ENCODE peak calls at places on chromosomes 1 and 21, in eight cellular contexts. I is stomach, Q is fibroblast of lung, E is pancreas, L is neuronal stem cell, A is heart right ventricle, B is neural progenitor cell, N is ascending aorta. H is an unnamed sample. For H3K4me1, the result is how much of the 10 kb centered on the place peaks cover.

GRCh38 chr1:50279622-50280320 is 143.5 kb downstream of the DMRTA2 start:
- DNase-seq in I (no peak), Q (no peak), E (no peak), L (peak), A (no peak), B (peak), N (no peak), H (peak)

GRCh38 chr21:33384851-33385331 is 18.3 kb upstream of the IFNGR2 start:
- DNase-seq in I (no peak), Q (peak), E (no peak), L (no peak), A (no peak), B (no peak), N (no peak), H (no peak)

GRCh38 chr21:44311108-44311507 is 11.3 kb downstream of the PFKL start:
- DNase-seq in I (no peak), Q (no peak), E (no peak), L (no peak), A (no peak), B (no peak), N (no peak), H (no peak)

GRCh38 chr21:40386301-40386911 is 460.6 kb downstream of the DSCAM start:
- DNase-seq in I (peak), Q (no peak), E (peak), L (peak), A (peak), B (peak), N (no peak), H (peak)

GRCh38 chr1:195899762-195900352 is 708.4 kb downstream of the KCNT2 start:
- DNase-seq in I (no peak), Q (peak), E (no peak), L (no peak), A (no peak), B (no peak), N (no peak), H (peak)

GRCh38 chr1:93585059-93585966 is 96.3 kb downstream of the BCAR3 start:
- DNase-seq in I (peak), Q (no peak), E (peak), L (no peak), A (peak), B (no peak), N (peak), H (peak)

GRCh38 chr1:1181938-1182410 is 8.3 kb downstream of the TTLL10 start:
- DNase-seq in I (no peak), Q (no peak), E (no peak), L (no peak), A (no peak), B (peak), N (no peak), H (no peak)

GRCh38 chr21:36193200-36193599 is 36.6 kb downstream of the DOP1B start:
- DNase-seq in I (no peak), Q (no peak), E (no peak), L (no peak), A (no peak), B (no peak), N (no peak), H (no peak)

GRCh38 chr21:45577806-45578801 is 35.9 kb upstream of the SLC19A1 start:
- DNase-seq in I (peak), Q (no peak), E (no peak), L (no peak), A (no peak), B (no peak), N (peak), H (no peak)

GRCh38 chr1:975896-976683 is 5.8 kb downstream of the PERM1 start:
- DNase-seq in I (peak), Q (peak), E (no peak), L (no peak), A (peak), B (peak), N (no peak), H (peak)

GRCh38 chr1:162009501-162010174 is 14.0 kb downstream of the OLFML2B start:
- DNase-seq in I (no peak), Q (no peak), E (peak), L (no peak), A (peak), B (no peak), N (no peak), H (no peak)

GRCh38 chr1:1437904-1438376 is 2.5 kb downstream of the VWA1 start:
- DNase-seq in I (peak), Q (no peak), E (peak), L (no peak), A (no peak), B (no peak), N (no peak), H (peak)

GRCh38 chr1:166032163-166032562 is 134.6 kb downstream of the FAM78B start:
- DNase-seq in I (no peak), Q (no peak), E (no peak), L (no peak), A (no peak), B (no peak), N (no peak), H (no peak)

GRCh38 chr1:40393173-40393572 is 19.6 kb downstream of the SMAP2 start:
- DNase-seq in I (no peak), Q (no peak), E (no peak), L (no peak), A (no peak), B (no peak), N (no peak), H (no peak)

GRCh38 chr21:45504516-45505415 is 37.5 kb downstream of the SLC19A1 start:
- DNase-seq in I (no peak), Q (no peak), E (no peak), L (no peak), A (peak), B (no peak), N (peak), H (no peak)

GRCh38 chr1:243563732-243564131 is 286.3 kb downstream of the AKT3 start:
- DNase-seq in I (no peak), Q (no peak), E (no peak), L (no peak), A (no peak), B (no peak), N (no peak), H (no peak)

GRCh38 chr1:65330822-65331221 is 21.5 kb downstream of the DNAJC6 start:
- DNase-seq in I (no peak), Q (no peak), E (no peak), L (no peak), A (no peak), B (no peak), N (no peak), H (no peak)

GRCh38 chr1:36465731-36466369 is 1.7 kb upstream of the MRPS15 start:
- DNase-seq in I (no peak), Q (peak), E (no peak), L (no peak), A (no peak), B (no peak), N (no peak), H (peak)

GRCh38 chr1:3772027-3772714 is 378 bp upstream of the SMIM1 start:
- DNase-seq in I (peak), Q (peak), E (peak), L (peak), A (peak), B (peak), N (peak), H (peak)

GRCh38 chr1:232557096-232557495 is 72.8 kb downstream of the SIPA1L2 start:
- DNase-seq in I (no peak), Q (no peak), E (no peak), L (no peak), A (no peak), B (no peak), N (no peak), H (no peak)

GRCh38 chr1:247885011-247885410 is 10.4 kb upstream of the OR2W3 start:
- DNase-seq in I (no peak), Q (no peak), E (no peak), L (no peak), A (no peak), B (no peak), N (no peak), H (no peak)

GRCh38 chr1:47662068-47662467 is 224.2 kb downstream of the FOXD2 start:
- DNase-seq in I (no peak), Q (no peak), E (no peak), L (no peak), A (no peak), B (no peak), N (no peak), H (no peak)

GRCh38 chr1:167819849-167820683 is 93.9 kb downstream of the ADCY10 start:
- DNase-seq in I (peak), Q (peak), E (peak), L (peak), A (peak), B (peak), N (peak), H (peak)

GRCh38 chr1:171801395-171801990 is 20.0 kb downstream of the METTL13 start:
- DNase-seq in I (no peak), Q (peak), E (no peak), L (peak), A (no peak), B (peak), N (no peak), H (peak)

GRCh38 chr1:79852004-79852403 is 845.5 kb upstream of the ADGRL4 start:
- DNase-seq in I (no peak), Q (no peak), E (no peak), L (no peak), A (no peak), B (peak), N (no peak), H (no peak)

GRCh38 chr1:35674111-35674510 is 32.8 kb upstream of the PSMB2 start:
- DNase-seq in I (no peak), Q (no peak), E (no peak), L (no peak), A (no peak), B (no peak), N (no peak), H (no peak)

GRCh38 chr1:1602321-1602931 is 2.5 kb upstream of the FNDC10 start:
- DNase-seq in I (no peak), Q (no peak), E (no peak), L (no peak), A (no peak), B (no peak), N (no peak), H (no peak)

GRCh38 chr1:39261712-39262221 is 57.3 kb downstream of the MACF1 start:
- DNase-seq in I (no peak), Q (peak), E (no peak), L (no peak), A (no peak), B (no peak), N (no peak), H (peak)

GRCh38 chr1:226549094-226549936 is 751 bp downstream of the STUM start:
- DNase-seq in I (no peak), Q (no peak), E (no peak), L (peak), A (no peak), B (peak), N (no peak), H (peak)

GRCh38 chr1:30188999-30189398 is 534.4 kb downstream of the MATN1 start:
- DNase-seq in I (no peak), Q (no peak), E (no peak), L (no peak), A (no peak), B (no peak), N (no peak), H (no peak)

GRCh38 chr1:57711326-57711725 is 287.5 kb upstream of the DAB1 start:
- DNase-seq in I (no peak), Q (no peak), E (no peak), L (no peak), A (no peak), B (no peak), N (no peak), H (no peak)

GRCh38 chr1:232697191-232697590 is 67.3 kb upstream of the SIPA1L2 start:
- DNase-seq in I (no peak), Q (no peak), E (no peak), L (no peak), A (no peak), B (no peak), N (no peak), H (no peak)

GRCh38 chr1:203368624-203369451 is 17.9 kb upstream of the FMOD start:
- DNase-seq in I (no peak), Q (peak), E (no peak), L (no peak), A (peak), B (no peak), N (peak), H (peak)

GRCh38 chr1:26524181-26524580 is 5.4 kb upstream of the RPS6KA1 start:
- DNase-seq in I (no peak), Q (no peak), E (no peak), L (no peak), A (no peak), B (no peak), N (no peak), H (no peak)

GRCh38 chr1:1000357-1001056 is 610 bp upstream of the HES4 start:
- DNase-seq in I (peak), Q (peak), E (peak), L (peak), A (peak), B (peak), N (peak), H (peak)

GRCh38 chr1:185139231-185139630 is 17.5 kb downstream of the TRMT1L start:
- DNase-seq in I (no peak), Q (no peak), E (no peak), L (no peak), A (no peak), B (no peak), N (no peak), H (no peak)

GRCh38 chr1:160376525-160377131 is 9.8 kb downstream of the NHLH1 start:
- DNase-seq in I (no peak), Q (peak), E (no peak), L (peak), A (no peak), B (peak), N (no peak), H (peak)

GRCh38 chr1:58704616-58705021 is 4.8 kb upstream of the MYSM1 start:
- DNase-seq in I (no peak), Q (no peak), E (no peak), L (no peak), A (no peak), B (no peak), N (no peak), H (no peak)

GRCh38 chr1:110634455-110635281 is 28.5 kb upstream of the KCNA2 start:
- DNase-seq in I (peak), Q (peak), E (peak), L (no peak), A (peak), B (no peak), N (peak), H (peak)
- H3K4me1 ChIP-seq in I (under half), Q (under half), E (under half), L (under half), A (half or more), B (under half), N (under half), H (under half)

GRCh38 chr1:21324368-21325137 is 34.3 kb upstream of the ECE1 start:
- DNase-seq in I (peak), Q (peak), E (peak), L (no peak), A (peak), B (no peak), N (peak), H (peak)

GRCh38 chr1:21323091-21323490 is 32.8 kb upstream of the ECE1 start:
- DNase-seq in I (no peak), Q (no peak), E (no peak), L (no peak), A (no peak), B (no peak), N (peak), H (peak)

GRCh38 chr1:21326861-21327344 is 36.6 kb upstream of the ECE1 start:
- DNase-seq in I (no peak), Q (no peak), E (no peak), L (no peak), A (peak), B (peak), N (peak), H (no peak)

GRCh38 chr1:21325731-21326387 is 35.6 kb upstream of the ECE1 start:
- DNase-seq in I (no peak), Q (no peak), E (no peak), L (no peak), A (no peak), B (no peak), N (no peak), H (no peak)

GRCh38 chr1:21325231-21325718 is 35.0 kb upstream of the ECE1 start:
- DNase-seq in I (no peak), Q (no peak), E (peak), L (no peak), A (no peak), B (no peak), N (no peak), H (peak)
- H3K4me1 ChIP-seq in I (half or more), Q (half or more), E (half or more), L (half or more), A (half or more), B (half or more), N (half or more), H (half or more)

DNA sequence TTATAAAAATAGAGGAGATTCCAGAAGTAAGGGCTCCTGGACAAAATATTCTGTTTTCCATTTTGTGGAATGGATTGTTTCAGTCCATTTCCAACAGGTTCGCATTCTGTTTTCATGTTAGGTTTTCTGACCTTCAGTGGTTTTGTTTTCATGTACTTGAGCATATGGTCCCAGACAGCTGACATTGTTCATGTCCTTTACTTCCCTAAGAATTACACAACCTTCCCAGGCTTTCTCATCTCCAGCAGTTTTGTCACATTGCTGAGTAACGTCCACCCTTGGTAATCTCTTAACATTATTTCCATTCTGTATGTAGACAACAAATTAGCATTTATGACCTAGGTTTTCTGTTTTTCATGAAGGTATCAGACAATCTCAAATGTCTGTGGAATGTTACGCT is 21.0 kb upstream of the ERRFI1 start:
- DNase-seq in I (no peak), Q (peak), E (no peak), L (no peak), A (no peak), B (no peak), N (no peak), H (peak)
- H3K4me1 ChIP-seq in I (under half), Q (under half), E (under half), L (under half), A (under half), B (under half), N (under half), H (under half)

GRCh38 chr1:204615881-204616280 is 69.7 kb downstream of the LRRN2 start:
- DNase-seq in I (no peak), Q (no peak), E (no peak), L (no peak), A (no peak), B (no peak), N (no peak), H (no peak)

GRCh38 chr1:204607910-204608309 is 77.6 kb downstream of the LRRN2 start:
- DNase-seq in I (no peak), Q (no peak), E (no peak), L (no peak), A (no peak), B (no peak), N (no peak), H (no peak)

GRCh38 chr1:204616683-204617082 is 68.9 kb downstream of the LRRN2 start:
- DNase-seq in I (no peak), Q (no peak), E (no peak), L (no peak), A (no peak), B (no peak), N (no peak), H (no peak)

GRCh38 chr1:204611036-204611435 is 74.5 kb downstream of the LRRN2 start:
- DNase-seq in I (no peak), Q (no peak), E (no peak), L (no peak), A (no peak), B (peak), N (no peak), H (no peak)

GRCh38 chr1:204612326-204612725 is 73.2 kb downstream of the LRRN2 start:
- DNase-seq in I (no peak), Q (no peak), E (no peak), L (no peak), A (no peak), B (no peak), N (no peak), H (no peak)
- H3K4me1 ChIP-seq in I (under half), Q (under half), E (under half), L (under half), A (under half), B (under half), N (under half), H (under half)